ENCODE peak calls at places on chromosome 11, in six cellular contexts. U is neuronal stem cell, V is H9, I is IMR-90, E is H1, G is trophoblast cell. Q is an unnamed sample.

GRCh38 chr11:17343907-17344306 is 7.7 kb upstream of the NCR3LG1 start:
- DNase-seq in E (no peak), U (no peak), V (no peak), G (peak; percentile 60), I (peak; percentile 87), Q (peak; percentile 87)

GRCh38 chr11:133598879-133599278 is 66.6 kb upstream of the OPCML start:
- DNase-seq in I (no peak), V (no peak), G (no peak), U (no peak), E (no peak), Q (no peak)

GRCh38 chr11:78981153-78981552 is 406.5 kb upstream of the NARS2 start:
- DNase-seq in U (no peak), I (no peak), E (no peak), V (no peak), G (no peak), Q (no peak)

GRCh38 chr11:20126724-20127123 is 33.6 kb downstream of the DBX1 start:
- DNase-seq in V (no peak), I (no peak), G (no peak), U (no peak), E (no peak), Q (no peak)

GRCh38 chr11:17734986-17735822 is 623 bp downstream of the KCNC1 start:
- DNase-seq in V (peak; percentile 80), E (no peak), I (peak; percentile 69), G (peak; percentile 33), U (peak; percentile 86), Q (peak; percentile 78)

GRCh38 chr11:61732705-61733104 is 19.7 kb upstream of the MYRF start:
- DNase-seq in U (no peak), G (no peak), I (peak; percentile 34), E (no peak), V (no peak), Q (no peak)

GRCh38 chr11:1295086-1295485 is 14.3 kb downstream of the TOLLIP start:
- DNase-seq in I (no peak), G (no peak), E (no peak), U (no peak), V (no peak), Q (no peak)

GRCh38 chr11:1564535-1565172 is 7.4 kb downstream of the DUSP8 start:
- DNase-seq in I (peak; percentile 94), U (peak; percentile 56), V (peak; percentile 90), G (no peak), E (no peak), Q (peak; percentile 83)

GRCh38 chr11:126719740-126720139 is 280.8 kb downstream of the KIRREL3 start:
- DNase-seq in V (no peak), E (no peak), I (no peak), G (no peak), U (no peak), Q (no peak)

GRCh38 chr11:104588975-104589374 is 309.3 kb downstream of the CASP12 start:
- DNase-seq in G (no peak), U (no peak), V (no peak), I (no peak), E (no peak), Q (no peak)

GRCh38 chr11:88683024-88683423 is 345.5 kb upstream of the CTSC start:
- DNase-seq in I (no peak), V (no peak), E (no peak), G (no peak), U (peak; percentile 4), Q (no peak)

GRCh38 chr11:3166268-3167142 is 1.4 kb upstream of the OSBPL5 start:
- DNase-seq in I (no peak), V (no peak), G (no peak), U (no peak), E (no peak), Q (no peak)

GRCh38 chr11:102914238-102915043 is 39.7 kb upstream of the MMP12 start:
- DNase-seq in I (peak; percentile 56), E (peak; percentile 19), U (peak; percentile 14), G (no peak), V (peak; percentile 62), Q (peak; percentile 55)

GRCh38 chr11:74923125-74923524 is 25.8 kb downstream of the XRRA1 start:
- DNase-seq in G (no peak), E (no peak), V (no peak), U (no peak), I (no peak), Q (no peak)

GRCh38 chr11:6705905-6706535 is 22.9 kb upstream of the MRPL17 start:
- DNase-seq in V (peak; percentile 38), E (no peak), I (peak; percentile 63), G (peak; percentile 49), U (peak; percentile 41), Q (peak; percentile 79)

GRCh38 chr11:93524868-93525267 is 18.3 kb downstream of the SMCO4 start:
- DNase-seq in I (no peak), V (no peak), E (no peak), U (no peak), G (no peak), Q (no peak)
- H4K91ac ChIP-seq in I (no peak overlapping the region), V (no peak overlapping the region), E (no peak overlapping the region), U (no peak overlapping the region), G (no peak overlapping the region), Q (no peak overlapping the region)

GRCh38 chr11:69941546-69942332 is 122.5 kb upstream of the FGF3 start:
- DNase-seq in I (no peak), E (no peak), G (no peak), V (no peak), U (no peak), Q (no peak)

GRCh38 chr11:69944146-69944795 is 125.1 kb upstream of the FGF3 start:
- DNase-seq in I (no peak), E (no peak), U (no peak), G (no peak), V (no peak), Q (no peak)

GRCh38 chr11:69943066-69943465 is 123.8 kb upstream of the FGF3 start:
- DNase-seq in G (peak; percentile 25), V (no peak), U (no peak), I (no peak), E (no peak), Q (no peak)

GRCh38 chr11:69943506-69943905 is 124.3 kb upstream of the FGF3 start:
- DNase-seq in G (no peak), I (no peak), E (no peak), V (no peak), U (no peak), Q (no peak)

GRCh38 chr11:69942333-69942820 is 123.2 kb upstream of the FGF3 start:
- DNase-seq in I (no peak), U (no peak), V (no peak), E (no peak), G (no peak), Q (no peak)
- H4K91ac ChIP-seq in I (no peak overlapping the region), U (no peak overlapping the region), V (no peak overlapping the region), E (no peak overlapping the region), G (no peak overlapping the region), Q (no peak overlapping the region)

DNA sequence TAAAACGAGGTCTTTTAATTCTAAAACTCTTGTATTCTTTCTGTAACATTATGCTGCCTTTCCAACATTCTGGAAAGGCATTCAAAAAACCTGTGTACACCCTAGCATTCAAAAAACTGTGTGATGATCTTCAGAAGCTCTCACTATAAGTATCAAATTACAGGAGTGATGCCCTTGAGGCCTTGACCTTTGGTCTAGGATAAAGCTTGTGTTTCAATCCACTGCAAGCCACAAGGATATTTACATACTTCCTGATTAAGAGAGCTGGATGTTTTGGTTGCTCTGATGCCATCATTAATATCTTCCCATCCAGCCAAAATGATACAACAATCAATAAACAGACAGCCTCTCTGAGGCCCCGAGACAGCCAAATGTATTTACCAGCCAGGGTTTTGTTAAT is 11.9 kb downstream of the CLPB start:
- DNase-seq in E (no peak), U (no peak), I (no peak), V (no peak), G (no peak), Q (no peak)
- H4K91ac ChIP-seq in E (no peak overlapping the region), U (no peak overlapping the region), I (no peak overlapping the region), V (no peak overlapping the region), G (peak overlapping the region; percentile 41), Q (no peak overlapping the region)

DNA sequence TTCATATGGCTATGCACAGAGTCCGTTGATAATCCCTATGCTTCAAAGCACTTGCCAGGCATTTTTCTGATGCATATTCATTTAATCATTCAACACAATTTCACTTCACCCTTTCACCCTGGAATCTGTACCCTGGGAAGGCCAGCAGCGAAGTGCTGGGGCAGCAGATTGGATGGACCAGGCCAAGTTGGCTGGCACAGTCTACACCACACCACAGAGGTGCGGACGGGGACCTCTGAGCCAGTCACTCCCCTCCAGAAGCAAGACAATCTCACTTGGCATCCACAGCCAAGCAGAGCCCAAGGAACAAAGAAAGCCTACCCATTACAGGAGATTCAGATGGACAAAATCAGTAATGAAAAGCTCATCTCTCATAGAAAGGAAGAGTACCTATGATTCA is 130.2 kb downstream of the GALNT18 start:
- DNase-seq in I (no peak), V (no peak), U (no peak), G (no peak), E (no peak), Q (no peak)
- H4K91ac ChIP-seq in I (no peak overlapping the region), V (no peak overlapping the region), U (no peak overlapping the region), G (no peak overlapping the region), E (no peak overlapping the region), Q (no peak overlapping the region)

DNA sequence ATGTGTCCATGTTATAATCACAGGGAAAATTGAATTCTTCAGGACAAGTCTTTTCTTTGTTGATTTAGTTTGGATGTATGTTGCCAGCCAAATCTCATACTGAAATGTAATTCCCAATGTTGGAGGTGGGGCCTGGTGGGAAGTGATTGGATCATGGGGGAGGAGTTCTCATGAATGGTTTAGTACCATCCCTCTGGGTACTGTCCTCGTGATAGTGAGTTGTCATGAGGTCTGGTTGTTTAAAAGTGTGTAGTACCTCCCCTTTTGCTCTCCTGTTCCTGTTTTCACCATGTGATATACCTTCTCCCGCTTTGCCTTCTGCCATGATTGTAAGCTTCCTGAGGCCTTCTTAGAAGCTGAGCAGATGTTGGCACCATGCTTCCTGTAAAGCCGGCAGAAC is 100.3 kb downstream of the CCDC81 start:
- DNase-seq in E (no peak), U (no peak), G (no peak), V (no peak), I (no peak), Q (no peak)
- H4K91ac ChIP-seq in E (no peak overlapping the region), U (no peak overlapping the region), G (peak overlapping the region; percentile 88), V (no peak overlapping the region), I (no peak overlapping the region), Q (no peak overlapping the region)

DNA sequence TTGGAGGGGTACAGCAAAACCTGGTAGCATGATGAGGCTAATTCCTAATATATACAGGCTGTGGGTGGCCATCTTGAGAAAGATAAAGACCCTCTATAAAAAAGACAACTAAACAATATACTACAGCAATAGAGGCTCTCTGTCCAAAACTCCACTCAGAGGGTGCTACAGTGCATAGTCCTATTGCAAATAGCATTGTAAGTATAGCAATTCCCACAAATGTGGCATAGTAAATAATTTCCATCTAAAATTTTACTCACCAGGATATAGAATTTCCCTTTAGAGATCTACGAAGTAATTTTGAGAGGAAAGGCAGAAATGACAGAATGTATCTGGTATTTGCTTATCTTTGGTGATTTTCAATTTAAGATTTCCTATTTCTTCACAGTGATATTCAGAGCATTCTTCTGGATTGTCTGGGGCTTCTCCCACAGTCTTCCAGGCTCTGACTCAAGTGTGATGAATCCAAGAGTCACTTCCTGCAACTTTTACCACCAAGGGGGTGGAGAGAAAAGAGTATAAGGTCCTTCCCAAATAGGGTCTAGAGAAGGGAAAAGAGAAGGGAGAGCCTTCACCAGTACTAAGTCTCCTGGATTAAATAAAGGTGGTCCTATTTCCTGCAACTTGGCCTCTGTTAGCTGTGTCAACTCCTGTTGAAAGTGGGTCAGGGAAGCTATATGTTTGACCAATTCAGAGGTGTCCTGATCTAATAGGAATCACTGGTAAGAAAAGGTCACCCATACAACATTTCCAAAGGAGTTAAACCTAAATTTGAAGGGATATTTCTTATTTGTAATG is 1054.7 kb upstream of the CNTN5 start:
- DNase-seq in U (no peak), V (no peak), G (peak; percentile 18), E (no peak), I (peak; percentile 98), Q (peak; percentile 93)
- H4K91ac ChIP-seq in U (no peak overlapping the region), V (no peak overlapping the region), G (no peak overlapping the region), E (no peak overlapping the region), I (peak overlapping the region; percentile 95), Q (no peak overlapping the region)